ENCODE peak calls at places on chromosomes 7 and 10, in ten cellular contexts. I, U, G, K, L, H, A, D, P and C are unnamed samples.

GRCh38 chr10:119754085-119754484 is 28.2 kb downstream of the INPP5F start:
- DNase-seq in I (no peak), U (no peak), G (no peak), K (no peak), L (no peak), H (no peak), A (peak), D (peak), P (no peak), C (no peak)

GRCh38 chr7:131157530-131158243 is 170.0 kb upstream of the MKLN1 start:
- DNase-seq in I (no peak), U (no peak), G (peak), K (no peak), L (no peak), H (no peak), A (no peak), D (no peak), P (peak), C (peak)

GRCh38 chr7:8146156-8146555 is 115.8 kb downstream of the ICA1 start:
- DNase-seq in I (no peak), U (no peak), G (no peak), K (no peak), L (no peak), H (no peak), A (no peak), D (peak), P (no peak), C (no peak)

GRCh38 chr7:159030490-159031134 is 114.1 kb downstream of the VIPR2 start:
- DNase-seq in I (no peak), U (peak), G (no peak), K (peak), L (peak), H (peak), A (peak), D (peak), P (peak), C (no peak)

GRCh38 chr10:4473977-4474376 is 352.0 kb upstream of the AKR1E2 start:
- DNase-seq in I (no peak), U (no peak), G (no peak), K (no peak), L (no peak), H (no peak), A (no peak), D (no peak), P (no peak), C (no peak)

GRCh38 chr7:129739427-129739826 is 127.9 kb downstream of the NRF1 start:
- DNase-seq in I (no peak), U (no peak), G (peak), K (no peak), L (peak), H (no peak), A (peak), D (peak), P (no peak), C (peak)

GRCh38 chr10:31578951-31579350 is 259.9 kb downstream of the ZEB1 start:
- DNase-seq in I (no peak), U (no peak), G (no peak), K (no peak), L (no peak), H (no peak), A (no peak), D (no peak), P (no peak), C (peak)

GRCh38 chr10:62399211-62399610 is 25.0 kb downstream of the ZNF365 start:
- DNase-seq in I (no peak), U (no peak), G (peak), K (no peak), L (no peak), H (no peak), A (no peak), D (no peak), P (no peak), C (peak)

GRCh38 chr10:100930368-100930767 is 17.6 kb downstream of the SLF2 start:
- DNase-seq in I (no peak), U (no peak), G (no peak), K (no peak), L (no peak), H (no peak), A (no peak), D (peak), P (peak), C (no peak)

GRCh38 chr10:1609038-1609411 is 128.3 kb downstream of the ADARB2 start:
- DNase-seq in I (no peak), U (peak), G (no peak), K (no peak), L (no peak), H (no peak), A (no peak), D (no peak), P (no peak), C (no peak)

GRCh38 chr10:71984798-71985388 is 20.7 kb downstream of the CHST3 start:
- DNase-seq in I (no peak), U (no peak), G (no peak), K (no peak), L (peak), H (no peak), A (no peak), D (no peak), P (no peak), C (peak)

GRCh38 chr10:63977329-63977923 is 456.2 kb downstream of the REEP3 start:
- DNase-seq in I (no peak), U (peak), G (peak), K (peak), L (no peak), H (no peak), A (peak), D (peak), P (peak), C (peak)

GRCh38 chr7:18408461-18408860 is 87.1 kb upstream of the HDAC9 start:
- DNase-seq in I (no peak), U (peak), G (peak), K (no peak), L (no peak), H (no peak), A (no peak), D (no peak), P (no peak), C (peak)

GRCh38 chr7:73577627-73578341 is 595 bp downstream of the TBL2 start:
- DNase-seq in I (no peak), U (no peak), G (no peak), K (no peak), L (no peak), H (no peak), A (no peak), D (no peak), P (no peak), C (peak)

GRCh38 chr10:9198611-9199010 is 1144.1 kb downstream of the GATA3 start:
- DNase-seq in I (no peak), U (no peak), G (peak), K (no peak), L (no peak), H (no peak), A (peak), D (no peak), P (no peak), C (no peak)